ENCODE peak calls at places on chromosomes 4 and X, in six cellular contexts. O, P, F, B, W and J are unnamed samples.

GRCh38 chr4:23630110-23630509 is 259.7 kb downstream of the PPARGC1A start:
- DNase-seq in P (no peak), B (no peak), O (no peak), F (no peak), W (no peak), J (no peak)

GRCh38 chr4:88077911-88078310 is 70.5 kb downstream of the PKD2 start:
- DNase-seq in F (no peak), B (no peak), P (no peak), O (no peak), W (no peak), J (no peak)

GRCh38 chrX:13077168-13077567 is 32.7 kb upstream of the FAM9C start:
- DNase-seq in B (no peak), O (no peak), P (no peak), W (no peak), F (no peak), J (no peak)

GRCh38 chr4:107666134-107666533 is 53.9 kb downstream of the PAPSS1 start:
- DNase-seq in W (no peak), B (no peak), P (no peak), F (no peak), O (no peak), J (no peak)

GRCh38 chr4:75671802-75672421 is 1.3 kb downstream of the G3BP2 start:
- DNase-seq in B (no peak), W (no peak), F (no peak), O (no peak), P (no peak), J (no peak)

GRCh38 chrX:56068274-56068758 is 163.8 kb upstream of the KLF8 start:
- DNase-seq in W (no peak), F (peak), O (no peak), B (no peak), P (no peak), J (no peak)

GRCh38 chrX:30751497-30751896 is 98.3 kb downstream of the GK start:
- DNase-seq in O (no peak), F (no peak), P (no peak), B (no peak), W (no peak), J (no peak)

GRCh38 chrX:48589482-48590162 is 7.7 kb upstream of the WDR13 start:
- DNase-seq in P (no peak), B (no peak), W (no peak), F (no peak), O (no peak), J (no peak)

GRCh38 chr4:186651624-186652023 is 72.0 kb downstream of the FAT1 start:
- DNase-seq in O (peak), B (no peak), F (no peak), W (no peak), P (peak), J (no peak)

GRCh38 chr4:41362647-41363383 is 106.1 kb downstream of the UCHL1 start:
- DNase-seq in P (no peak), O (peak), B (no peak), W (no peak), F (no peak), J (no peak)

GRCh38 chr4:177190995-177191568 is 118.6 kb upstream of the NEIL3 start:
- DNase-seq in P (peak), B (no peak), W (peak), F (no peak), O (no peak), J (no peak)

GRCh38 chrX:140507982-140508305 is 3.1 kb upstream of the SOX3 start:
- DNase-seq in P (no peak), O (no peak), F (no peak), B (no peak), W (no peak), J (no peak)

GRCh38 chrX:43822015-43822414 is 60.2 kb downstream of the MAOB start:
- DNase-seq in O (no peak), B (no peak), F (no peak), W (no peak), P (no peak), J (no peak)

GRCh38 chr4:68074397-68074796 is 55.3 kb downstream of the TMPRSS11F start:
- DNase-seq in W (no peak), P (no peak), O (no peak), B (no peak), F (no peak), J (peak)

GRCh38 chr4:79297029-79297428 is 28.8 kb downstream of the NAA11 start:
- DNase-seq in P (no peak), F (no peak), W (no peak), O (no peak), B (no peak), J (no peak)

GRCh38 chrX:11756354-11757318 is 1.4 kb upstream of the MSL3 start:
- DNase-seq in B (no peak), F (peak), W (no peak), O (no peak), P (no peak), J (no peak)

GRCh38 chr4:24274401-24275035 is 309.8 kb downstream of the DHX15 start:
- DNase-seq in F (no peak), P (peak), W (no peak), B (no peak), O (no peak), J (peak)

GRCh38 chr4:186700746-186701145 is 22.9 kb downstream of the FAT1 start:
- DNase-seq in P (peak), B (no peak), O (no peak), W (no peak), F (no peak), J (peak)

GRCh38 chr4:70591955-70592582 is at the start of gene AMBN:
- DNase-seq in F (no peak), W (no peak), B (no peak), P (no peak), O (no peak), J (no peak)

GRCh38 chr4:4968161-4968757 is 51.0 kb downstream of the CYTL1 start:
- DNase-seq in P (no peak), O (no peak), F (no peak), B (no peak), W (no peak), J (no peak)

GRCh38 chr4:132169660-132170059 is 979.4 kb upstream of the PCDH10 start:
- DNase-seq in F (peak), O (no peak), B (no peak), P (no peak), W (no peak), J (no peak)

GRCh38 chrX:74162199-74162598 is 141.8 kb upstream of the ZCCHC13 start:
- DNase-seq in B (no peak), P (no peak), O (no peak), F (no peak), W (no peak), J (no peak)

GRCh38 chrX:30190426-30190825 is 24.9 kb upstream of the MAGEB2 start:
- DNase-seq in P (no peak), W (no peak), F (no peak), O (no peak), B (no peak), J (no peak)

GRCh38 chr4:76108467-76109181 is 34.1 kb downstream of the ART3 start:
- DNase-seq in B (no peak), F (peak), W (no peak), P (no peak), O (no peak), J (peak)

GRCh38 chr4:7581477-7581876 is 146.7 kb upstream of the PSAPL1 start:
- DNase-seq in B (no peak), O (no peak), W (no peak), F (peak), P (no peak), J (no peak)

GRCh38 chr4:152784490-152785195 is 4.9 kb downstream of the ARFIP1 start:
- DNase-seq in F (no peak), O (no peak), P (peak), W (no peak), B (no peak), J (peak)

GRCh38 chrX:10395179-10395578 is 225.2 kb downstream of the MID1 start:
- DNase-seq in B (no peak), P (no peak), F (no peak), W (no peak), O (no peak), J (no peak)

GRCh38 chr4:77819836-77820679 is 890 bp upstream of the CNOT6L start:
- DNase-seq in F (peak), W (no peak), P (peak), O (peak), B (peak), J (peak)

GRCh38 chr4:69532125-69532524 is 36.4 kb upstream of the UGT2B4 start:
- DNase-seq in F (no peak), B (no peak), P (no peak), W (no peak), O (no peak), J (no peak)

GRCh38 chr4:76856183-76856969 is 41.6 kb downstream of the SOWAHB start:
- DNase-seq in W (peak), F (no peak), B (no peak), O (no peak), P (peak), J (peak)

GRCh38 chrX:134139090-134139489 is 97.9 kb upstream of the CCDC160 start:
- DNase-seq in P (no peak), O (no peak), W (no peak), F (no peak), B (no peak), J (no peak)

DNA sequence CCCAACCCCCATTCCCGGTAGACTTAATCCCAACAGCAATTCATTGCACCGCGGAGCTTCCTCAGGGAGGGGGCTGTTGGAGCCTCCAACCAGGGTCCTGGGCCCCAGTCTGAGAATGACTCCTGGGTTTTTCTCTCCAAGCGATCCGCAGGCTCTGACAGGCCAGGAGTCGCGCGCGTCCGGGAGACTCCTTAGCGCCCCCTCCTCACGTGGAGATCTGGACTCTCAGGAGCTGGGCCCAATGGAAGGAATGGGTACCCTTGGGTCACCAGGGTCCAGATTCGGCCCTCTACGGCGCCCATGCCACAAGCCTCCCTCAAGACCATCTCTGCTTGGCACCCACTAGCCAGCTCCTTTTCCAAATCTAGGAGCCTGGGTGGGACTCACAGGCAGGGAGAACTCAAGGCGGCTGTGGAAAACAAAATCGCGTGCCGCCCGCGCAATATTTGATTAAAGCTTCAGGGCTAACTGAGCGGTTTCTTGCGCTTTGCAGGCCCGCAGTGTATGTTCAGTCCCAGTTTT is 7.1 kb downstream of the HAND2 start:
- DNase-seq in O (no peak), W (no peak), P (no peak), F (no peak), B (no peak), J (no peak)
- H3K4me3 ChIP-seq in O (no peak), W (peak), P (peak), F (no peak), B (no peak), J (peak)

DNA sequence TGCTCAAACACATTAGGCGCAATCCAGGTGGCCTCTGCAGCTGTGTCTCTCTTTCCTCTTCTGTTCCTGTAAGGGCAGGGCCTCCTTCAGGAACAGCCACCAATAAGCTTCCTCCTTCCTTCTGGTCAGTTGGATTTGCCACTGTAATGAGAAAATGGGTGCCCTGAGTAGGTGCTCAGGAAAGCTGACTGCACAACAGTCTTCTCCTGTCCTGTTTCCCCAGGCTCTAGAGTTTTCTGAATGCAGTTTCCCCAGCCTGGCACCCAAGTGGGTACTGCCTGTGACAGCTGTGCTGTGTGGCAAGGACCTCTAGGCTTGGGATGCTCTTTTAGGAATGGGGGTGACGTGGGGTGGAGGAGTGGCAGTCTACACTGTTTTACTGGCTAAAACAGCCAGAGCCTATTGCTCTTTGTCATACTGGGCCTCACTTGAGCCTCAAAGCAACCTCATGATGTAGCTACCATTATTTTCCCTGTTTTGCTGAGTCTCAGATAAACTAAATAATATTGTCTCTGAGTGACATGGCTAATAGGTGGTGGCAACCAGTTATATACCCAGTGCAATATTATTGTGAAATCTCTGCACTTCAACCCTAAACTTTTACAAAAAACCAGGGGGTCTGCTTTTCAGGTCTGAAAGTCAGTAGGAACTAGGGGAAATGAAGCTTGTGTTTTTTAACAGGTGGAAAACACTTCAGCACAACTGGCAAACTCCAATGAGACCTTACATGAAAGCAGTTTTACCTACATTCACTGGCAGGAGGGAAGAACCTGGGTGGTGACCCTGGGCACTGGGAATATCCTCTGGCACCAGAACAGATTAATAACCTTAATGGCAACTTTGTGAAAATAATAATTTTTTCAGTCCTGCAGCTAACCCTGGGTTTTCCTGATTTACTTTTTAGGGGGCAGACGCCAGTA is 1.1 kb downstream of the CXCL2 start:
- DNase-seq in P (no peak), W (no peak), F (no peak), B (no peak), O (no peak), J (no peak)
- H3K4me3 ChIP-seq in P (peak), W (peak), F (no peak), B (no peak), O (peak), J (peak)

GRCh38 chr4:116926631-116927295 is 158.6 kb downstream of the TRAM1L1 start:
- DNase-seq in P (no peak), B (no peak), O (no peak), F (no peak), W (no peak), J (no peak)
- H3K4me3 ChIP-seq in P (no peak), B (no peak), O (no peak), F (no peak), W (no peak), J (no peak)

GRCh38 chr4:84492737-84493091 is 6.4 kb downstream of the NKX6-1 start:
- DNase-seq in W (no peak), O (no peak), B (no peak), P (no peak), F (no peak), J (no peak)
- H3K4me3 ChIP-seq in W (no peak), O (no peak), B (no peak), P (no peak), F (no peak), J (no peak)

GRCh38 chr4:98780111-98780549 is 121.7 kb upstream of the TSPAN5 start:
- DNase-seq in B (no peak), W (no peak), O (no peak), F (no peak), P (peak), J (no peak)
- H3K4me3 ChIP-seq in B (no peak), W (no peak), O (no peak), F (no peak), P (no peak), J (no peak)

DNA sequence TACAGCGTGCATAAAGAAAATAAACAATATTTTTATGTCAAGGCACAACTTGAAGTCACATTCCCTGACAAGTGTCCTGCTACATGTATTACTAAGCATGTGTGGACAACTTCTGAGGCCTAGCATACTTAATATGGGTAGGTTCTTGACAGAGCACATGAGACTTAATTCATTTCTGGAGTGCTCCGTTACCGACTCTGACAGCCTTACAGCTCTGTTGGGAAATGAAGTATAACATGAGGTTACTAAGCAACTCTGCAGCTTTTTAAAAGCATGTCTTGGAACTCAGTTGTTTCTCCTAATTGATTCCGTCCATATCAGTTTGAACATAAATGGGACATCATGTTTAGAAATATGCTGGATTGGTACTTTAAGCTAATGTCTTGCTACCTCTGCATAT is 985.4 kb upstream of the PCDH7 start:
- DNase-seq in W (no peak), P (no peak), B (no peak), O (no peak), F (no peak), J (peak)
- H3K4me3 ChIP-seq in W (no peak), P (no peak), B (no peak), O (no peak), F (no peak), J (no peak)